ENCODE peak calls at places on chromosomes 11 and 22, in ten cellular contexts. One of them, this sample, is unnamed.

GRCh38 chr11:9153651-9154050 is 62.3 kb upstream of the SCUBE2 start:
- DNase-seq in HEK293T: no peak
- DNase-seq in GM19239: no peak
- DNase-seq in GM12865: no peak
- DNase-seq in activated T-cell treated with anti-CD3 and anti-CD28 coated beads, Interleukin-2, amount 50 U/mL, for 72 hours: no peak
- DNase-seq in substantia nigra: no peak
- DNase-seq in neural crest cell: no peak
- DNase-seq in Peyer's patch: no peak
- DNase-seq in A549: no peak
- DNase-seq in mucosa of gallbladder: no peak
- DNase-seq in this sample: no peak

GRCh38 chr11:128551641-128552335 is 35.6 kb downstream of the ETS1 start:
- DNase-seq in HEK293T: no peak
- DNase-seq in GM19239: peak
- DNase-seq in GM12865: peak
- DNase-seq in activated T-cell treated with anti-CD3 and anti-CD28 coated beads, Interleukin-2, amount 50 U/mL, for 72 hours: peak
- DNase-seq in substantia nigra: no peak
- DNase-seq in neural crest cell: no peak
- DNase-seq in Peyer's patch: no peak
- DNase-seq in A549: no peak
- DNase-seq in mucosa of gallbladder: no peak
- DNase-seq in this sample: peak

GRCh38 chr22:17357688-17358087 is 11.6 kb upstream of the CECR2 start:
- DNase-seq in HEK293T: no peak
- DNase-seq in GM19239: no peak
- DNase-seq in GM12865: no peak
- DNase-seq in activated T-cell treated with anti-CD3 and anti-CD28 coated beads, Interleukin-2, amount 50 U/mL, for 72 hours: no peak
- DNase-seq in substantia nigra: no peak
- DNase-seq in neural crest cell: no peak
- DNase-seq in Peyer's patch: no peak
- DNase-seq in A549: no peak
- DNase-seq in mucosa of gallbladder: no peak
- DNase-seq in this sample: no peak

GRCh38 chr11:7967097-7967496 is 1.9 kb upstream of the NLRP10 start:
- DNase-seq in HEK293T: no peak
- DNase-seq in GM19239: no peak
- DNase-seq in GM12865: no peak
- DNase-seq in activated T-cell treated with anti-CD3 and anti-CD28 coated beads, Interleukin-2, amount 50 U/mL, for 72 hours: no peak
- DNase-seq in substantia nigra: no peak
- DNase-seq in neural crest cell: no peak
- DNase-seq in Peyer's patch: no peak
- DNase-seq in A549: no peak
- DNase-seq in mucosa of gallbladder: no peak
- DNase-seq in this sample: no peak

GRCh38 chr22:43346521-43346929 is 3.4 kb upstream of the SCUBE1 start:
- DNase-seq in HEK293T: peak
- DNase-seq in GM19239: peak
- DNase-seq in GM12865: peak
- DNase-seq in activated T-cell treated with anti-CD3 and anti-CD28 coated beads, Interleukin-2, amount 50 U/mL, for 72 hours: peak
- DNase-seq in substantia nigra: no peak
- DNase-seq in neural crest cell: peak
- DNase-seq in Peyer's patch: peak
- DNase-seq in A549: peak
- DNase-seq in mucosa of gallbladder: peak
- DNase-seq in this sample: peak

GRCh38 chr22:23518381-23519187 is 61.5 kb downstream of the IGLL1 start:
- DNase-seq in HEK293T: no peak
- DNase-seq in GM19239: no peak
- DNase-seq in GM12865: no peak
- DNase-seq in activated T-cell treated with anti-CD3 and anti-CD28 coated beads, Interleukin-2, amount 50 U/mL, for 72 hours: no peak
- DNase-seq in substantia nigra: no peak
- DNase-seq in neural crest cell: no peak
- DNase-seq in Peyer's patch: no peak
- DNase-seq in A549: no peak
- DNase-seq in mucosa of gallbladder: no peak
- DNase-seq in this sample: no peak

GRCh38 chr11:133157180-133157579 is 375.1 kb downstream of the OPCML start:
- DNase-seq in HEK293T: peak
- DNase-seq in GM19239: no peak
- DNase-seq in GM12865: no peak
- DNase-seq in activated T-cell treated with anti-CD3 and anti-CD28 coated beads, Interleukin-2, amount 50 U/mL, for 72 hours: no peak
- DNase-seq in substantia nigra: no peak
- DNase-seq in neural crest cell: peak
- DNase-seq in Peyer's patch: no peak
- DNase-seq in A549: no peak
- DNase-seq in mucosa of gallbladder: no peak
- DNase-seq in this sample: no peak

GRCh38 chr22:45518580-45518991 is 15.9 kb downstream of the FBLN1 start:
- DNase-seq in HEK293T: no peak
- DNase-seq in GM19239: no peak
- DNase-seq in GM12865: no peak
- DNase-seq in activated T-cell treated with anti-CD3 and anti-CD28 coated beads, Interleukin-2, amount 50 U/mL, for 72 hours: no peak
- DNase-seq in substantia nigra: no peak
- DNase-seq in neural crest cell: no peak
- DNase-seq in Peyer's patch: no peak
- DNase-seq in A549: no peak
- DNase-seq in mucosa of gallbladder: no peak
- DNase-seq in this sample: no peak

GRCh38 chr11:44564198-44564597 is 1.3 kb upstream of the CD82 start:
- DNase-seq in HEK293T: no peak
- DNase-seq in GM19239: no peak
- DNase-seq in GM12865: no peak
- DNase-seq in activated T-cell treated with anti-CD3 and anti-CD28 coated beads, Interleukin-2, amount 50 U/mL, for 72 hours: no peak
- DNase-seq in substantia nigra: no peak
- DNase-seq in neural crest cell: no peak
- DNase-seq in Peyer's patch: peak
- DNase-seq in A549: no peak
- DNase-seq in mucosa of gallbladder: peak
- DNase-seq in this sample: no peak